ENCODE peak calls at places on chromosomes 6 and 20, in ten cellular contexts. X is endothelial cell of umbilical vein, J is mucosa of descending colon, S is astrocyte of the spinal cord, D is heart left ventricle, F is cardiac muscle cell, I is cardiac fibroblast, B is thyroid gland, M is astrocyte, N is GM12865. W is an unnamed sample.
A peak's percentile ranks its signal among the peaks of the same experiment; 100 is the strongest.

GRCh38 chr6:169702640-169703246 is 817 bp downstream of the C6orf120 start:
- DNase-seq in N (peak; percentile 58), F (no peak), M (no peak), S (peak; percentile 13), X (no peak), B (peak; percentile 25), D (no peak), I (peak; percentile 25), J (no peak), W (no peak)

GRCh38 chr6:71403422-71404134 is 115.0 kb downstream of the OGFRL1 start:
- DNase-seq in X (peak; percentile 55), N (no peak), I (peak; percentile 61), F (peak; percentile 44), J (no peak), S (peak; percentile 32), M (no peak), D (no peak), B (no peak), W (no peak)

GRCh38 chr20:63968928-63969760 is 586 bp downstream of the ZNF512B start:
- DNase-seq in M (no peak), D (peak; percentile 41), F (no peak), S (no peak), I (no peak), J (peak; percentile 47), B (peak; percentile 50), X (no peak), N (no peak), W (no peak)

GRCh38 chr20:41300383-41300782 is 17.1 kb downstream of the ZHX3 start:
- DNase-seq in D (no peak), S (no peak), M (no peak), X (no peak), I (no peak), N (no peak), B (peak; percentile 24), J (no peak), F (no peak), W (no peak)

GRCh38 chr20:21259346-21259745 is 43.8 kb upstream of the XRN2 start:
- DNase-seq in D (no peak), F (no peak), J (no peak), B (no peak), I (no peak), S (no peak), N (no peak), X (no peak), M (no peak), W (no peak)

GRCh38 chr6:149454405-149454848 is 30.4 kb downstream of the ZC3H12D start:
- DNase-seq in M (peak; percentile 81), I (peak; percentile 91), X (peak; percentile 26), S (peak; percentile 93), B (peak; percentile 100), J (peak; percentile 87), F (peak; percentile 99), D (peak; percentile 99), N (no peak), W (peak; percentile 43)

GRCh38 chr6:80003841-80004198 is 629 bp upstream of the TTK start:
- DNase-seq in B (peak; percentile 27), D (peak; percentile 26), N (no peak), S (no peak), F (no peak), I (no peak), M (no peak), X (no peak), J (peak; percentile 49), W (no peak)

GRCh38 chr20:24768977-24769675 is 179.9 kb upstream of the CST7 start:
- DNase-seq in F (no peak), S (no peak), I (no peak), N (no peak), X (no peak), B (no peak), D (no peak), M (no peak), J (no peak), W (no peak)

GRCh38 chr20:20463933-20464374 is 96.0 kb downstream of the INSM1 start:
- DNase-seq in J (no peak), M (peak; percentile 68), I (peak; percentile 28), B (no peak), F (peak; percentile 59), X (no peak), D (no peak), S (peak; percentile 77), N (peak; percentile 52), W (no peak)

GRCh38 chr20:41697861-41698559 is 79.8 kb upstream of the CHD6 start:
- DNase-seq in X (peak; percentile 36), I (peak; percentile 53), D (no peak), N (peak; percentile 36), S (peak; percentile 40), F (peak; percentile 57), M (peak; percentile 8), B (no peak), J (no peak), W (no peak)

GRCh38 chr6:44925100-44925739 is 402.9 kb upstream of the RUNX2 start:
- DNase-seq in I (peak; percentile 52), N (peak; percentile 49), D (no peak), J (no peak), M (peak; percentile 66), F (peak; percentile 57), B (no peak), S (peak; percentile 56), X (peak; percentile 59), W (no peak)

GRCh38 chr6:165403006-165403405 is 93.6 kb upstream of the C6orf118 start:
- DNase-seq in I (no peak), D (no peak), N (no peak), B (no peak), M (no peak), X (no peak), S (no peak), F (no peak), J (no peak), W (no peak)

GRCh38 chr6:17714879-17715860 is 8.4 kb upstream of the NUP153 start:
- DNase-seq in N (peak; percentile 54), S (peak; percentile 93), D (no peak), M (peak; percentile 95), X (peak; percentile 82), I (peak; percentile 93), J (no peak), B (no peak), F (peak; percentile 85), W (peak; percentile 80)

GRCh38 chr6:112330877-112331260 is 16.3 kb upstream of the RFPL4B start:
- DNase-seq in I (no peak), D (no peak), F (no peak), S (no peak), M (no peak), X (no peak), B (no peak), N (no peak), J (no peak), W (no peak)

GRCh38 chr6:109174911-109175310 is 79.6 kb downstream of the CEP57L1 start:
- DNase-seq in X (no peak), S (peak; percentile 22), I (no peak), B (no peak), F (no peak), D (no peak), M (peak; percentile 66), N (no peak), J (no peak), W (no peak)
- H3K4me3 ChIP-seq in X (no peak overlapping the region), S (no peak overlapping the region), I (no peak overlapping the region), B (no peak overlapping the region), F (no peak overlapping the region), D (no peak overlapping the region), M (no peak overlapping the region), N (no peak overlapping the region), J (no peak overlapping the region), W (no peak overlapping the region)

DNA sequence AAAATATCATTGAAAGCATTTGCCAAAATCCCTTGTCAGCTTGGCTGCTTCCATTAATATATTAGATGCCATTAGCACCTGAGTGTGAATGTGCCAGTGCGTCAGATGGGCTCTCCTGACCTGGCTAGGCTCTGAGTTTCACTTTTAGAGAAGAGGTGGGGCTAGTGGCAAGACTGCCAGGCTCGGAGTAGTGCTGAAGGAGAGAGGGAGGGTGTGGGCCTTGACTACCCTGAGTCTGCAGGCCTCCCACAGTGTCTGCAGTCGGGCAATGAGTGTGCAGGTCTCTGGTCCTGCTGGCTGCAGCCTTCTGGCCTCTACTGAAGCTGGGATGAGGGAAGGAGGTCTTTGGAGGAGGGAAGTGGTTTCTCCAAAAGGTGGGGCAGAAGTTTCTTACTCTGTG is 34.6 kb upstream of the PNPLA1 start:
- DNase-seq in N (no peak), D (no peak), F (no peak), I (no peak), S (no peak), M (no peak), X (no peak), J (no peak), B (peak; percentile 21), W (no peak)
- TF ChIP-seq CTCF in N (no peak), D (no peak), F (no peak), I (no peak), S (no peak), M (no peak), X (no peak), J (no peak), B (no peak), W (no peak)

GRCh38 chr6:33431880-33432541 is 12.1 kb downstream of the SYNGAP1 start:
- DNase-seq in X (no peak), D (peak; percentile 17), I (no peak), J (peak; percentile 23), N (peak; percentile 36), B (no peak), F (no peak), M (no peak), S (no peak), W (no peak)

GRCh38 chr6:33429745-33430042 is 9.8 kb downstream of the SYNGAP1 start:
- DNase-seq in X (no peak), I (no peak), M (no peak), D (no peak), J (no peak), F (no peak), B (no peak), N (no peak), S (no peak), W (no peak)

GRCh38 chr6:33432546-33432945 is 12.7 kb downstream of the SYNGAP1 start:
- DNase-seq in J (no peak), N (no peak), B (no peak), F (no peak), D (peak; percentile 21), I (no peak), S (no peak), M (no peak), X (no peak), W (no peak)

GRCh38 chr6:33430334-33430733 is 10.5 kb downstream of the SYNGAP1 start:
- DNase-seq in F (no peak), D (peak; percentile 12), J (no peak), I (no peak), B (no peak), S (no peak), X (no peak), N (peak; percentile 57), M (no peak), W (no peak)

GRCh38 chr6:33430991-33431879 is 11.4 kb downstream of the SYNGAP1 start:
- DNase-seq in S (peak; percentile 55), B (peak; percentile 31), J (peak; percentile 72), I (peak; percentile 52), N (peak; percentile 88), F (peak; percentile 68), X (peak; percentile 53), M (peak; percentile 45), D (peak; percentile 63), W (no peak)
- H3K4me3 ChIP-seq in S (no peak overlapping the region), B (no peak overlapping the region), J (no peak overlapping the region), I (no peak overlapping the region), N (peak overlapping the region; percentile 15), F (peak overlapping the region; percentile 9), X (no peak overlapping the region), M (peak overlapping the region; percentile 12), D (no peak overlapping the region), W (peak overlapping the region; percentile 25)

DNA sequence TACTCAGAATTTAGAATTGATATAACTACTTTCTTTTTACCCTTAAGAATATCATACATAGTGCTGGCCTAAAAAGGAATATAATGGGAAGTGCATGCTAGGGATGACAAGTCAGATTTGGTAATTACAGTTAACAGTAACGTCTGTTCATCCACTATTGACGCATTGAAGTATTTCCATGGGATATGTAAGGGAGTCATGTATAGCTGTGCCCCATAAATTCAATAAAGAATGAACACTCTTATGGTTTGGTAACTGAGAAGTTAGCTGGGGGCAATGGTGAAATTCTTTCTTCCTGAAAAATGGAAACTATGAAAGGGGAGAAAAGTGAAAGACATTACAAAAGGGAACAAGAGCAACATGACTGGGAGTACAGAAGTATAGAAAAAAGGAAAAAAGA is 2.6 kb upstream of the COL19A1 start:
- DNase-seq in S (no peak), J (no peak), D (no peak), M (no peak), I (no peak), F (no peak), X (no peak), B (no peak), N (no peak), W (no peak)
- TF ChIP-seq CTCF in S (no peak), J (no peak), D (no peak), M (no peak), I (no peak), F (no peak), X (no peak), B (no peak), N (no peak), W (no peak)